ENCODE peak calls at places on chromosomes 13 and 19, in five cellular contexts. Z is uterus, J is stomach, Y is choroid plexus epithelial cell, X is right atrium auricular region. V is an unnamed sample.

GRCh38 chr13:94305934-94306333 is 173.5 kb downstream of the DCT start:
- DNase-seq in Z (no peak), J (no peak), Y (no peak), X (no peak), V (no peak)

GRCh38 chr13:42354246-42355117 is 82.5 kb downstream of the AKAP11 start:
- DNase-seq in Z (no peak), J (no peak), Y (peak; percentile 98), X (no peak), V (peak; percentile 45)

GRCh38 chr19:41597600-41598041 is 21.7 kb downstream of the CEACAM21 start:
- DNase-seq in Z (peak; percentile 43), J (peak; percentile 72), Y (peak; percentile 80), X (peak; percentile 85), V (peak; percentile 70)

GRCh38 chr19:34096020-34096915 is 76.0 kb upstream of the LSM14A start:
- DNase-seq in Z (no peak), J (no peak), Y (peak; percentile 75), X (no peak), V (peak; percentile 65)

GRCh38 chr19:36482876-36483275 is 6.5 kb downstream of the ZNF566 start:
- DNase-seq in Z (no peak), J (no peak), Y (no peak), X (no peak), V (no peak)

GRCh38 chr13:35720690-35721554 is 244.4 kb upstream of the MAB21L1 start:
- DNase-seq in Z (peak; percentile 56), J (peak; percentile 49), Y (peak; percentile 60), X (no peak), V (peak; percentile 29)

GRCh38 chr19:9941236-9941635 is 4.9 kb upstream of the OLFM2 start:
- DNase-seq in Z (no peak), J (no peak), Y (no peak), X (no peak), V (no peak)

GRCh38 chr13:24338721-24339120 is 29.3 kb downstream of the C1QTNF9 start:
- DNase-seq in Z (no peak), J (no peak), Y (no peak), X (no peak), V (no peak)

GRCh38 chr13:102993348-102993747 is 72.9 kb downstream of the SLC10A2 start:
- DNase-seq in Z (no peak), J (no peak), Y (peak; percentile 4), X (no peak), V (peak; percentile 6)

GRCh38 chr19:9309974-9310446 is 372 bp upstream of the ZNF699 start:
- DNase-seq in Z (peak; percentile 96), J (peak; percentile 85), Y (peak; percentile 93), X (peak; percentile 95), V (no peak)

GRCh38 chr13:19791953-19792537 is 9.3 kb upstream of the PSPC1 start:
- DNase-seq in Z (no peak), J (no peak), Y (no peak), X (no peak), V (no peak)

GRCh38 chr13:90618133-90618532 is 729.4 kb upstream of the MIR17HG start:
- DNase-seq in Z (no peak), J (no peak), Y (no peak), X (no peak), V (no peak)

GRCh38 chr19:30068528-30069395 is 126.7 kb downstream of the URI1 start:
- DNase-seq in Z (no peak), J (peak; percentile 4), Y (no peak), X (no peak), V (no peak)

GRCh38 chr13:114323349-114323748 is 9.0 kb downstream of the CHAMP1 start:
- DNase-seq in Z (no peak), J (no peak), Y (no peak), X (no peak), V (no peak)

GRCh38 chr13:67914535-67914934 is 684.4 kb upstream of the PCDH9 start:
- DNase-seq in Z (no peak), J (no peak), Y (no peak), X (no peak), V (no peak)

GRCh38 chr13:114321256-114321655 is 7.0 kb downstream of the CHAMP1 start:
- DNase-seq in Z (no peak), J (no peak), Y (no peak), X (no peak), V (no peak)

GRCh38 chr13:94716016-94716415 is 3.7 kb upstream of the SOX21 start:
- DNase-seq in Z (no peak), J (no peak), Y (peak; percentile 28), X (no peak), V (no peak)

GRCh38 chr13:32731576-32731975 is 145.3 kb downstream of the PDS5B start:
- DNase-seq in Z (no peak), J (no peak), Y (peak; percentile 64), X (no peak), V (peak; percentile 42)

GRCh38 chr13:63403726-63404125 is 1988.1 kb upstream of the PCDH20 start:
- DNase-seq in Z (no peak), J (no peak), Y (no peak), X (no peak), V (no peak)

GRCh38 chr19:47541507-47541906 is 26.6 kb upstream of the NAPA start:
- DNase-seq in Z (no peak), J (no peak), Y (no peak), X (no peak), V (peak; percentile 80)

GRCh38 chr13:30561506-30561905 is 56.2 kb upstream of the USPL1 start:
- DNase-seq in Z (no peak), J (no peak), Y (peak; percentile 34), X (no peak), V (no peak)

GRCh38 chr13:30564489-30564888 is 53.2 kb upstream of the USPL1 start:
- DNase-seq in Z (no peak), J (no peak), Y (no peak), X (no peak), V (no peak)

GRCh38 chr13:30559274-30559673 is 58.4 kb upstream of the USPL1 start:
- DNase-seq in Z (no peak), J (no peak), Y (no peak), X (no peak), V (peak; percentile 37)
- TF ChIP-seq CTCF in Z (no peak), J (no peak), Y (no peak), X (no peak), V (no peak)

DNA sequence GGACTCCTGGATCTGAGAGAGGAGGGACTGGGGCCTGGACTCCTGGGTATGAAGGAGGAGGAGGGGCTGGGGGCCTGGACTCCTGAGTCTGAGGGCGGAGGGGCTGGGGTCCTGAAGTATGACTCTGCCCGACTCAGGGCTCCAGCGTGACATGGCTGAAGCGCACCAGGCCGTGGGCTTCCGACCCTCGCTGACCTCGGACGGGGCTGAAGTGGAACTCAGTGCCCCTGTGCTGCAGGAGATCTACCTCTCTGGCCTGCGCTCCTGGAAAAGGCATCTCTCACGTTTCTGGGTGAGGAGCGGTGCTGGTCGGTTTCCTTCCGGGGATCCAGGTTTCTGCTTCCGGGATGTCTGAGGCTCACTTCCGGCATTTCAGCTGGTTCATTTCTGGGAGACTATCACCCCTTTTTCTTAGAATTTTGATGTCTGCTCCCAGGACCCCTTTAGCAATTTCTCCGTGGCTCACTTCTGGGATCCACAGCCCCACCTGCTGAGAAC is 1.2 kb downstream of the CPT1C start:
- DNase-seq in Z (no peak), J (no peak), Y (no peak), X (no peak), V (no peak)
- H3K4me3 ChIP-seq in Z (peak overlapping the region; percentile 44), J (no peak overlapping the region), Y (no peak overlapping the region), X (no peak overlapping the region), V (peak overlapping the region; percentile 65)

GRCh38 chr13:49975826-49976225 is 21.0 kb upstream of the TRIM13 start:
- DNase-seq in Z (no peak), J (no peak), Y (no peak), X (no peak), V (no peak)

GRCh38 chr13:49976314-49977258 is 20.3 kb upstream of the TRIM13 start:
- DNase-seq in Z (peak; percentile 59), J (peak; percentile 83), Y (peak; percentile 85), X (peak; percentile 65), V (peak; percentile 78)

GRCh38 chr13:49972709-49973108 is 24.1 kb upstream of the TRIM13 start:
- DNase-seq in Z (no peak), J (peak; percentile 31), Y (no peak), X (no peak), V (no peak)

GRCh38 chr13:49980266-49980665 is 16.6 kb upstream of the TRIM13 start:
- DNase-seq in Z (no peak), J (no peak), Y (no peak), X (no peak), V (no peak)

DNA sequence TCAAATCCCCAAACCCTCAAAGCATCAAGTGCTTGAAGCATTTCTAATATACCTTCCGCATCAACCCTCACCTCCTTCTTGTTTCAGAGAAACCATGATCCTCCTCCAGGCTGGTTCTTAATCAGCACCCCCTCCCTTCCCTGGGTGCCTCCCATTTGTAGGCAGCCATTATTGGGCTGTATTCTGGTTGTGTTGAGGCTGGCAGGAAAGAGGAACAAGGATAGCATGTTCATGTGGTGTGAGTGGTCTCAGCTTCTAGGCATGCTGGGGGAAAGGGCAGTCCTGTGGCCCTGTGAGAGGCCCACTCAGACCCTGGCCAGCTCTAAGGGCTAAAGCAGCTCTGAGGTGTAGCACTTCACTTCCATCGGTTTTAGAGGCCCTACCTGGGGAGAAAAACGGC is 18.9 kb upstream of the TRIM13 start:
- DNase-seq in Z (no peak), J (no peak), Y (no peak), X (no peak), V (no peak)
- TF ChIP-seq CTCF in Z (no peak), J (no peak), Y (no peak), X (no peak), V (no peak)

DNA sequence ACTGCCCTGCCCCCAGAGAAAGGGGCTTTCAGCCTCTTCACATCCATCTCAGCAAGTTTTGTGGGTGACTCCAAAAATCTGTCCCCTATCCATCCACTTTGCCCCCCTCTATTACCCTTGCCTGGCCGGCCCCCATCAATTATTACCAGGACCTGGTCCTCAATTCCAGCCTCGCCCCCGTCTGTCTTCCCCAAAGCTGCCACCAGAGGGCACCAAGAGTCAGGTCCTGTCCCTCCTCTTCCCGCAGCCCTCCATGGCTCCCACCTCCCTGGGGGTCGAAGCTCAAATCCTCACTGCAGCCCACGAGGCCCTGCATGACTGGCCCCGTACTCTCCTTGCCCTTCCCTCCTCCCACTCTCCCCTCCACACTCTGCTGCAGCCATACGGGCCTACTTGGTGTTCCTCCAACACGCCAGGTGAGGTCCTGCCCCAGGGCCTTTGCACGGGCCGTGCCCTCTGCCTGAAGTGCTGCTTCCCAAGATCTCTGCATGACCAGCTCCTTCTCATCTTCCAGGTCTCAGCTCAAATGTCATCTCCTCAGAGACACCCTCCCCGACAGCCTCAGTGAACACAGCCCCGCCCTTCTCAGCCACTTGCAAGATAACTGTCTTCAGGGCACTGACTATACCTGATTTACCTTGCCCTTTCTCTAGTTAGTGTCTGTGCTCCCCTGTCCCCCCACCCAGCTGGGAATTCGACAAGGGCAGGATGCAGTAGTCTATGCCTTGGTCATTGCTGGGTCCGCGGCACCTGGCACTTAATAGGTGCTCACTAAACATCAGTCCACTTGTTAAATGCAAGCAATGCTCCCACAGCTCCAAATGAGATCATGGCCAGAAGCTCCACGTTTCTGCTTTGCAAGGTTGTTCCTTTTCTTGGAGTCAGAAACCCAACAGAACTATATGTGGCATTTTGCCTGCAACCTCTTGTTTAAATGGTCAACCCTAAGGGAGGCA is 16.8 kb upstream of the SEMA6B start:
- DNase-seq in Z (peak; percentile 54), J (peak; percentile 74), Y (peak; percentile 74), X (no peak), V (peak; percentile 54)
- H3K4me3 ChIP-seq in Z (no peak overlapping the region), J (no peak overlapping the region), Y (no peak overlapping the region), X (no peak overlapping the region), V (no peak overlapping the region)

GRCh38 chr19:18696023-18696422 is 12.5 kb downstream of the CRTC1 start:
- DNase-seq in Z (no peak), J (no peak), Y (no peak), X (no peak), V (no peak)
- TF ChIP-seq CTCF in Z (no peak), J (no peak), Y (no peak), X (no peak), V (no peak)

GRCh38 chr13:46555722-46556121 is 2.8 kb downstream of the LRCH1 start:
- DNase-seq in Z (no peak), J (no peak), Y (no peak), X (no peak), V (no peak)
- H3K4me3 ChIP-seq in Z (peak overlapping the region; percentile 98), J (peak overlapping the region; percentile 93), Y (no peak overlapping the region), X (no peak overlapping the region), V (no peak overlapping the region)

V was measured in fibroblast of villous mesenchyme.